ENCODE peak calls at places on chromosome 15, in five cellular contexts. One of them, this sample, is unnamed.

GRCh38 chr15:43278869-43279268 is 12.1 kb upstream of the TGM5 start:
- DNase-seq in HCT116: no peak
- DNase-seq in GM12878: no peak
- DNase-seq in HepG2: no peak
- DNase-seq in K562: no peak
- DNase-seq in this sample: no peak

GRCh38 chr15:45378149-45378912 is at the start of gene GATM:
- DNase-seq in K562: no peak
- DNase-seq in HCT116: no peak
- DNase-seq in HepG2: no peak
- DNase-seq in GM12878: peak; percentile 66
- DNase-seq in this sample: peak; percentile 77

GRCh38 chr15:33200903-33201302 is 6.4 kb upstream of the FMN1 start:
- DNase-seq in HCT116: no peak
- DNase-seq in HepG2: no peak
- DNase-seq in GM12878: no peak
- DNase-seq in K562: no peak
- DNase-seq in this sample: no peak

GRCh38 chr15:98322551-98322950 is 325.8 kb upstream of the IGF1R start:
- DNase-seq in HCT116: no peak
- DNase-seq in HepG2: no peak
- DNase-seq in K562: no peak
- DNase-seq in GM12878: no peak
- DNase-seq in this sample: no peak

GRCh38 chr15:88894819-88895767 is at the start of gene HAPLN3:
- DNase-seq in HepG2: no peak
- DNase-seq in GM12878: no peak
- DNase-seq in HCT116: no peak
- DNase-seq in K562: peak; percentile 57
- DNase-seq in this sample: no peak

GRCh38 chr15:60328852-60329443 is 68.8 kb downstream of the ANXA2 start:
- DNase-seq in HepG2: no peak
- DNase-seq in K562: peak; percentile 41
- DNase-seq in GM12878: no peak
- DNase-seq in HCT116: no peak
- DNase-seq in this sample: no peak

GRCh38 chr15:67512140-67512539 is 8.8 kb upstream of the C15orf61 start:
- DNase-seq in K562: no peak
- DNase-seq in HepG2: no peak
- DNase-seq in GM12878: no peak
- DNase-seq in HCT116: no peak
- DNase-seq in this sample: no peak

GRCh38 chr15:40091861-40092415 is 16.7 kb downstream of the BMF start:
- DNase-seq in HCT116: no peak
- DNase-seq in K562: no peak
- DNase-seq in GM12878: no peak
- DNase-seq in HepG2: no peak
- DNase-seq in this sample: no peak

DNA sequence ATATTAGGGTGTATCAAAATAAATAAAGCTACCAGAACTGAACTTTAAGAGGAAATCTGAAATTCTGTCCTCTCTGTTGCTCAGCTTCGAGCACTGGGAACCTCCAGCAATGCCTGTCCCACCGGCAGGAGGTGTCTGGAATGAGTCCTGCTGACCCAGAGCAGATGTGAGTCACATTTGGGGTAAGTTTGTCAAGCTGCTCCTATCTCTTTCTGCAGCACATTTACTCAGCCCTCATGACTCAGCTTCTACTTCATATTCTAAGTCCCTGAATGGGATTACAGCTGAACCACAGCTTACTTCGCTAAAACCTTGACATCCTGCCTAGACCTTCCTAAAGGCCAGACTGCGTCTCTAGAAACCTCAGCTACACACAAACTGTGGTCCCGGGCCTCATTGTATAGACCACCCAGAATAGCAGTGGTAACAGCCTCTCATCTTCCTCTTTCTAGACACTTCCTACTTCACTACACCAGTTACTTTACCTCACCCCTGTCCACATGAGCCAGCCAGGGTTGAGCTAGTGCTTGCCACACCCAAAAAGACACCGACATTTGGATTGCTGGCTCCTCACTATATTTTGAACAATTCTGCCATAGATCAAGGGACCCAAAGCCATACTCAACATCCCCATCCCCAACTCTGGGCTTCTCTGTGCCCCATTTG is 109.6 kb upstream of the TMCO5A start:
- DNase-seq in K562: peak; percentile 23
- DNase-seq in HepG2: peak; percentile 2
- DNase-seq in HCT116: peak; percentile 21
- DNase-seq in GM12878: no peak
- DNase-seq in this sample: no peak
- TF ChIP-seq SP1 in K562: no peak
- TF ChIP-seq SP1 in HepG2: no peak
- TF ChIP-seq SP1 in HCT116: no peak
- TF ChIP-seq SP1 in GM12878: no peak
- TF ChIP-seq SP1 in this sample: no peak

GRCh38 chr15:77630956-77631789 is 1.5 kb downstream of the LINGO1 start:
- DNase-seq in HCT116: no peak
- DNase-seq in K562: no peak
- DNase-seq in HepG2: no peak
- DNase-seq in GM12878: no peak
- DNase-seq in this sample: no peak

GRCh38 chr15:77633134-77633912 is 611 bp upstream of the LINGO1 start:
- DNase-seq in HCT116: peak; percentile 74
- DNase-seq in HepG2: peak; percentile 62
- DNase-seq in K562: peak; percentile 92
- DNase-seq in GM12878: no peak
- DNase-seq in this sample: peak; percentile 99

GRCh38 chr15:77632760-77633133 is at the start of gene LINGO1:
- DNase-seq in GM12878: no peak
- DNase-seq in K562: peak; percentile 75
- DNase-seq in HCT116: no peak
- DNase-seq in HepG2: no peak
- DNase-seq in this sample: no peak

GRCh38 chr15:77630064-77630463 is 2.6 kb downstream of the LINGO1 start:
- DNase-seq in HCT116: no peak
- DNase-seq in HepG2: no peak
- DNase-seq in K562: peak; percentile 57
- DNase-seq in GM12878: no peak
- DNase-seq in this sample: no peak

GRCh38 chr15:77631790-77632551 is 741 bp downstream of the LINGO1 start:
- DNase-seq in HepG2: no peak
- DNase-seq in HCT116: no peak
- DNase-seq in K562: peak; percentile 38
- DNase-seq in GM12878: no peak
- DNase-seq in this sample: no peak
- TF ChIP-seq EZH2 in HepG2: peak; percentile 79
- TF ChIP-seq EZH2 in HCT116: no peak
- TF ChIP-seq EZH2 in K562: no peak
- TF ChIP-seq EZH2 in GM12878: no peak
- TF ChIP-seq EZH2 in this sample: no peak

DNA sequence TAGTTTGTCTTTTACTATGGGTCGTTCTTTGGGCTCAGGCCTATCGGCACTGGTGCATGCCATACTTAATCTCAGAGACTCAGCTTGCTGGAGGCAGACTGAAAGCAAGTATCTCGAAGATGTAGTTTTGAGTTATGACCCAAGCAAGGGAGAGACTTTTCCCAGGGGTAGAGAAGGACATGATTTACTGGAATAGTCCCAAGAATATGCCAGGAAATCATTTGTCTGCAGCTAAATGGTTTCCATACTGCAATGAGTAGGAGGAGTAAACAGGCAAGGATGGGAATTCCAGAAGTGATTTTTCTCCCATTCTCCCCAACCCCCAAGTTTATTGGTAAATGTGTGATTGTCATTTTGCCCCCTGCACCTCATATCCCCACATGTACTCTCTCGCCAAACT is 35.4 kb upstream of the LACTB start:
- DNase-seq in K562: no peak
- DNase-seq in GM12878: no peak
- DNase-seq in HepG2: no peak
- DNase-seq in HCT116: no peak
- DNase-seq in this sample: no peak
- TF ChIP-seq SP1 in K562: no peak
- TF ChIP-seq SP1 in GM12878: no peak
- TF ChIP-seq SP1 in HepG2: no peak
- TF ChIP-seq SP1 in HCT116: no peak
- TF ChIP-seq SP1 in this sample: no peak

GRCh38 chr15:96417760-96418130 is 87.2 kb downstream of the NR2F2 start:
- DNase-seq in HepG2: no peak
- DNase-seq in GM12878: no peak
- DNase-seq in HCT116: no peak
- DNase-seq in K562: no peak
- DNase-seq in this sample: no peak

GRCh38 chr15:96418146-96418545 is 87.6 kb downstream of the NR2F2 start:
- DNase-seq in K562: no peak
- DNase-seq in GM12878: no peak
- DNase-seq in HepG2: no peak
- DNase-seq in HCT116: no peak
- DNase-seq in this sample: no peak

GRCh38 chr15:96416218-96416933 is 85.9 kb downstream of the NR2F2 start:
- DNase-seq in HCT116: no peak
- DNase-seq in HepG2: no peak
- DNase-seq in K562: no peak
- DNase-seq in GM12878: no peak
- DNase-seq in this sample: no peak

GRCh38 chr15:96415513-96416217 is 85.2 kb downstream of the NR2F2 start:
- DNase-seq in GM12878: no peak
- DNase-seq in HCT116: no peak
- DNase-seq in HepG2: no peak
- DNase-seq in K562: no peak
- DNase-seq in this sample: no peak

DNA sequence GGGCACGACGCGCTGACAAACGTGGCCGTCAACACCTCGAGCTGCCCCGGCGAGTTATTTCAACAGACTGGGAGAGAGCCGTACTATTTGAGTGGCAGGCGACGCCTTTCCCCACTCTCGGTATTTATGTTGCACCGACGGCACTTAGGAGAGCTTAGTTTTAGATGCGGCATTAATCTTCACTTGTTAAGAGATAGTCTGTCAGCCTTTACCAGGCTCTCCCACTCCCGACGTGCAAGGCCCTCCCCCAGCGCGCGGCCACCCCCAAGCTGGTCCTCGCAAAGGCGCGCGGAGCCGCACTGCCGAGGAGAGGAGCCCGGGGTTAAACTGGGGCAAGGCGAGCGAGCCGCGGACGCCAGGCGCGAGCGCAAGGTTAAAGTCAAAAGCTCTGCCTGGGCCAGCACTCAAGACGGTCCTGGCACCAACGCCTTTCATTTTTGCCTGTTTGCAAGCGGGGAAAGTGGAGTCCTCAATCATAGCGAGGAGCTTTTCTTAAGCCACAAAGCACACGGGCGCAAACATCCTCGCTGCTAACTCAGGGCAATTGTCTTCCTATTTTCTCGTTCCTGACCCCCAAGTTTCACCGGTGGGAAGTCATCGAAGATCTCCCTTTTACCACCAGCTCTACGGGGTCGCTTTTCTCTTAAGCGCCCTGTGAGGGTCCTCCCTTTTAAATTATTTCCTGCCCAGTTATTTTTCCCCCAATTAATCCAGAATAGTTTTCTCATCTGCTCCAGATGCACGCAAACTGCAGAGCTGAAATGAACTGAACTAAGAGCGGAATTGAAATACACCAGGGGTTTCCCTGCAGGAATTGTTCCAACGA is 86.6 kb downstream of the NR2F2 start:
- DNase-seq in GM12878: no peak
- DNase-seq in HepG2: no peak
- DNase-seq in HCT116: no peak
- DNase-seq in K562: no peak
- DNase-seq in this sample: peak; percentile 63
- TF ChIP-seq EZH2 in GM12878: no peak
- TF ChIP-seq EZH2 in HepG2: no peak
- TF ChIP-seq EZH2 in HCT116: no peak
- TF ChIP-seq EZH2 in K562: no peak
- TF ChIP-seq EZH2 in this sample: peak; percentile 92